ENCODE peak calls at places on chromosomes 2 and 18, in six cellular contexts. One of them, this sample, is unnamed.

GRCh38 chr18:7684966-7685365 is 117.8 kb downstream of the PTPRM start:
- DNase-seq in Panc1: no peak
- DNase-seq in transverse colon: no peak
- DNase-seq in upper lobe of left lung: no peak
- DNase-seq in GM23338: no peak
- DNase-seq in prostate gland: no peak
- DNase-seq in this sample: no peak

GRCh38 chr2:174442546-174443510 is 44.0 kb downstream of the GPR155 start:
- DNase-seq in Panc1: peak; percentile 18
- DNase-seq in transverse colon: no peak
- DNase-seq in upper lobe of left lung: no peak
- DNase-seq in GM23338: peak; percentile 20
- DNase-seq in prostate gland: no peak
- DNase-seq in this sample: no peak

GRCh38 chr2:50720695-50721314 is 311.1 kb downstream of the NRXN1 start:
- DNase-seq in Panc1: no peak
- DNase-seq in transverse colon: no peak
- DNase-seq in upper lobe of left lung: no peak
- DNase-seq in GM23338: peak; percentile 78
- DNase-seq in prostate gland: no peak
- DNase-seq in this sample: no peak

GRCh38 chr2:231563378-231563961 is 29.2 kb upstream of the TEX44 start:
- DNase-seq in Panc1: peak; percentile 53
- DNase-seq in transverse colon: peak; percentile 38
- DNase-seq in upper lobe of left lung: peak; percentile 40
- DNase-seq in GM23338: peak; percentile 94
- DNase-seq in prostate gland: no peak
- DNase-seq in this sample: no peak

GRCh38 chr2:188209218-188209617 is 82.5 kb upstream of the GULP1 start:
- DNase-seq in Panc1: no peak
- DNase-seq in transverse colon: no peak
- DNase-seq in upper lobe of left lung: no peak
- DNase-seq in GM23338: no peak
- DNase-seq in prostate gland: no peak
- DNase-seq in this sample: no peak

GRCh38 chr2:120472891-120473309 is 127.0 kb downstream of the INHBB start:
- DNase-seq in Panc1: no peak
- DNase-seq in transverse colon: no peak
- DNase-seq in upper lobe of left lung: peak; percentile 76
- DNase-seq in GM23338: no peak
- DNase-seq in prostate gland: peak; percentile 43
- DNase-seq in this sample: no peak

GRCh38 chr18:7945882-7946281 is 378.8 kb downstream of the PTPRM start:
- DNase-seq in Panc1: no peak
- DNase-seq in transverse colon: no peak
- DNase-seq in upper lobe of left lung: no peak
- DNase-seq in GM23338: no peak
- DNase-seq in prostate gland: no peak
- DNase-seq in this sample: no peak

GRCh38 chr18:27605107-27605834 is 420.2 kb upstream of the CHST9 start:
- DNase-seq in Panc1: no peak
- DNase-seq in transverse colon: peak; percentile 25
- DNase-seq in upper lobe of left lung: peak; percentile 38
- DNase-seq in GM23338: peak; percentile 94
- DNase-seq in prostate gland: peak; percentile 52
- DNase-seq in this sample: no peak

GRCh38 chr2:64189586-64189985 is 45.4 kb upstream of the PELI1 start:
- DNase-seq in Panc1: no peak
- DNase-seq in transverse colon: no peak
- DNase-seq in upper lobe of left lung: no peak
- DNase-seq in GM23338: no peak
- DNase-seq in prostate gland: no peak
- DNase-seq in this sample: no peak

GRCh38 chr18:48540329-48541025 is 1.6 kb downstream of the CTIF start:
- DNase-seq in Panc1: no peak
- DNase-seq in transverse colon: peak; percentile 77
- DNase-seq in upper lobe of left lung: peak; percentile 68
- DNase-seq in GM23338: peak; percentile 66
- DNase-seq in prostate gland: peak; percentile 58
- DNase-seq in this sample: no peak

GRCh38 chr2:54669677-54670484 is 53.6 kb upstream of the EML6 start:
- DNase-seq in Panc1: no peak
- DNase-seq in transverse colon: peak; percentile 43
- DNase-seq in upper lobe of left lung: peak; percentile 69
- DNase-seq in GM23338: no peak
- DNase-seq in prostate gland: peak; percentile 86
- DNase-seq in this sample: peak; percentile 80

DNA sequence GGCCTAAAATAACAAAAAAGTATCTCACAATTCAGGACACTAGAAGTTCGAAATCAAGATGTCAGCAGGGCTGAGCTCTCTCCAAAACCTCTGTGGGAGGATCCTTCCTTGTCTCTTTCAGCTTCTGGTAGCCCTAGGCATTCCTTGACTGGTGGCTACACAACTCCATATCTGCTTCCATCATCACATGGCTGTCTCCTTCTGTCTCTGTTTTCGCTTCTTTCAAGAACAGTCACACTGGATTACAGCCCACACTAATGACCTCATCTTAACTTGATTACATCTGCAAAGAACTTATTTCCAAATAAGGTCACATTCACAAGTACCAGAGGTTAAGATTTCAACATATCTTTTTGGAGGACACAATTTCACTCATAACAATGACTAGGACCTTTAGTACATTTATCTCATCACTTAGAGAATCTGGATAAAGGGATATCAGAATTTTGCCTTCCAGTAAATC is 275.2 kb downstream of the IRS1 start:
- DNase-seq in Panc1: no peak
- DNase-seq in transverse colon: no peak
- DNase-seq in upper lobe of left lung: no peak
- DNase-seq in GM23338: no peak
- DNase-seq in prostate gland: no peak
- DNase-seq in this sample: peak; percentile 87
- TF ChIP-seq POLR2AphosphoS5 in Panc1: no peak
- TF ChIP-seq POLR2AphosphoS5 in transverse colon: peak; percentile 58
- TF ChIP-seq POLR2AphosphoS5 in upper lobe of left lung: no peak
- TF ChIP-seq POLR2AphosphoS5 in GM23338: no peak
- TF ChIP-seq POLR2AphosphoS5 in prostate gland: peak; percentile 5
- TF ChIP-seq POLR2AphosphoS5 in this sample: no peak

GRCh38 chr2:127526940-127527804 is 883 bp upstream of the IWS1 start:
- DNase-seq in Panc1: peak; percentile 22
- DNase-seq in transverse colon: no peak
- DNase-seq in upper lobe of left lung: no peak
- DNase-seq in GM23338: peak; percentile 24
- DNase-seq in prostate gland: peak; percentile 71
- DNase-seq in this sample: no peak
- TF ChIP-seq POLR2AphosphoS5 in Panc1: no peak
- TF ChIP-seq POLR2AphosphoS5 in transverse colon: peak; percentile 59
- TF ChIP-seq POLR2AphosphoS5 in upper lobe of left lung: no peak
- TF ChIP-seq POLR2AphosphoS5 in GM23338: no peak
- TF ChIP-seq POLR2AphosphoS5 in prostate gland: peak; percentile 82
- TF ChIP-seq POLR2AphosphoS5 in this sample: peak; percentile 53

GRCh38 chr2:156333951-156334495 is 1.5 kb upstream of the NR4A2 start:
- DNase-seq in Panc1: no peak
- DNase-seq in transverse colon: peak; percentile 77
- DNase-seq in upper lobe of left lung: peak; percentile 78
- DNase-seq in GM23338: peak; percentile 81
- DNase-seq in prostate gland: peak; percentile 36
- DNase-seq in this sample: no peak
- TF ChIP-seq POLR2AphosphoS5 in Panc1: no peak
- TF ChIP-seq POLR2AphosphoS5 in transverse colon: peak; percentile 53
- TF ChIP-seq POLR2AphosphoS5 in upper lobe of left lung: no peak
- TF ChIP-seq POLR2AphosphoS5 in GM23338: no peak
- TF ChIP-seq POLR2AphosphoS5 in prostate gland: no peak
- TF ChIP-seq POLR2AphosphoS5 in this sample: no peak

DNA sequence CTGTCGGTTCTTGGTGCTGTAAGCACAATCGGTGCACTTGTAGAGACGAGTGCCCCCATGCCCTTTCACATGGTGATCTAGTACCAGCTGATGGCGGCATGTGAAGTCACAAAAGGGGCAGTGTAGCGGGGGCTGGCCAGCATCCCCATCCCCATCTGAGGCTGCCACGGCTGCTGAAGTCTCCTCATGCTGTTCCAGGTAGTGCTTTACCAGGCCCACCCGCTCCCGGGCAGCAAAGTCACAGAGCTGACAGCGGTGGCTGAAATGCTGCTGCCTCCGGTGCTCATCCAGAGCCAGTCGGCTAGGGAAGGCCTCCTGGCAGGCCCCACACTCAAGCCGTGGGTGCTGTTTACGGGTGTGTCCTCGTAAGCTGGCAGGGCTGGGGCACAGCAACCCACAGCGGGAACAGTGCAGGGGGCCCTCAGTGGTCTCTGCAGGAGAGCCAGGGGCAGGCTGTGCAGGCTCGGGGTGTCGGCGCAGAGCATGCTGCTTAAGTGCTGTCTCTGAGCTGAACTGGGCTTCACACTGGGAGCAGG is 17.2 kb downstream of the ZNF142 start:
- DNase-seq in Panc1: no peak
- DNase-seq in transverse colon: no peak
- DNase-seq in upper lobe of left lung: no peak
- DNase-seq in GM23338: no peak
- DNase-seq in prostate gland: no peak
- DNase-seq in this sample: no peak
- TF ChIP-seq POLR2AphosphoS5 in Panc1: no peak
- TF ChIP-seq POLR2AphosphoS5 in transverse colon: no peak
- TF ChIP-seq POLR2AphosphoS5 in upper lobe of left lung: no peak
- TF ChIP-seq POLR2AphosphoS5 in GM23338: no peak
- TF ChIP-seq POLR2AphosphoS5 in prostate gland: no peak
- TF ChIP-seq POLR2AphosphoS5 in this sample: no peak

DNA sequence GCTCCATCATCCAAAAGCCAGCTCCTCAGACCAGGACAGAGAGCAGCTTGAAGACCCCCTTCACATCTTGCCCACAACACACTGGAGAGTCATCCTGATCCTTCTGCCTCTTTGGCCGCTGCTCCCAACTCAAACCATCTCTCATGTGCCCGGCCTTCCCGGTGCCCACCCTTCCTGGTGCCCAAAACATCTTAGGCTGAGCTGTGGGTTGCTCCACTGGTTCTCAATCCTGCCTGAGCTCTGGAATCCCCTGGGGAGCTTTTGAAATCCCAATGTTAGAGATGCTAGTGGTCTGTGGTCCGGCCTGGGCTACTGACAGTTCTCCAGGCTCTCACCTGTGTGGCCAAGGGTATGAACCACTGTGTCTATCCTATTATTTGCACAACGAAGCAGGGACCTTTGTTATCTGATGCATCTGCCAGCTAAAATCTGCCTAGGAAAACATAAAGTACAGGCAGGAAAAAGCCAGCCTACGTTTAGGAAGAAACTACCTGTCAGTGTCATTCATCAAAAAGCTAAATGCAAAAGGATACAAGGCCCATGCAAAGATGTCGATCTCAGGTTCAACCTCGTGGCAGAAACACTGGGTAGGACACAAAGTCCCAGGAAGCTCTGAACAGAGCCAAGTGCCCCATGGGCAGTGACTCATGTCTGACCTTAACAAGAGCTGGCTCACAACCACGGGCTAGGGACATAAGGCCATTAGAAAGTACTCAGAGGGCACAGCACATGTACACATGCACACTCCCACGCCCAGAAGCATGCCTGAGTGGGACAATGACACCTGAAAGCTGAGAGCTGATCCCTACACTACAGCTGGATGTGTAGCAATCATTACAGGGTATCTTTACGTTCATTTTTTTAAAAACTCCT is 30.8 kb downstream of the TBC1D8 start:
- DNase-seq in Panc1: no peak
- DNase-seq in transverse colon: peak; percentile 78
- DNase-seq in upper lobe of left lung: peak; percentile 98
- DNase-seq in GM23338: no peak
- DNase-seq in prostate gland: peak; percentile 85
- DNase-seq in this sample: no peak
- TF ChIP-seq POLR2AphosphoS5 in Panc1: peak; percentile 47
- TF ChIP-seq POLR2AphosphoS5 in transverse colon: peak; percentile 77
- TF ChIP-seq POLR2AphosphoS5 in upper lobe of left lung: peak; percentile 98
- TF ChIP-seq POLR2AphosphoS5 in GM23338: no peak
- TF ChIP-seq POLR2AphosphoS5 in prostate gland: peak; percentile 95
- TF ChIP-seq POLR2AphosphoS5 in this sample: no peak

DNA sequence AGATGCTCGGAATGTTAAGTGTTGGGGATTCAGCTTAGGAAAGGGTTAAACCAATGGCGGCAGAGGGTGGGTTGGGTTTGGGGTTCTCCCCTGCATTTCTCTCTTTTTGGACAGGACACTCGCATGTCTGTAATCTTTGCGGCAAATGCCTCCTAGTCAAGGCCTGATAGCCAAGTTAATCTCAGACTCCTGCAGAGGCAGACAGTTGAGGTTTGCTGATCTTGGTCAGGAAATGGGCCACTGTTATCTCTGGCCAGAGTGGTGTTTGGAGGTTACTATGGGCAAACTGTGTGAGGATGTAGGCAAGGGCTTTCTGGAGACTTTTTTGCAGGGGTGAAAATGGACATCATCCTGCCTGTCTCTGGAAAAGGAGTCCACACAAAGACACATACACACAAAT is 188.8 kb downstream of the SETBP1 start:
- DNase-seq in Panc1: no peak
- DNase-seq in transverse colon: no peak
- DNase-seq in upper lobe of left lung: no peak
- DNase-seq in GM23338: no peak
- DNase-seq in prostate gland: no peak
- DNase-seq in this sample: no peak
- TF ChIP-seq POLR2AphosphoS5 in Panc1: no peak
- TF ChIP-seq POLR2AphosphoS5 in transverse colon: no peak
- TF ChIP-seq POLR2AphosphoS5 in upper lobe of left lung: no peak
- TF ChIP-seq POLR2AphosphoS5 in GM23338: no peak
- TF ChIP-seq POLR2AphosphoS5 in prostate gland: no peak
- TF ChIP-seq POLR2AphosphoS5 in this sample: no peak

This sample was measured in vagina.